ENCODE peak calls at places on chromosomes 16 and 17, in eight cellular contexts. One of them, this sample, is unnamed.

GRCh38 chr17:77316191-77316641 is 175.4 kb downstream of the SEC14L1 start:
- DNase-seq in stimulated activated CD4-positive, alpha-beta T cell treated with anti-CD3 and anti-CD28 coated beads, Interleukin-12 subunit alpha, Interleukin-12 subunit beta, amount 100 ng/mL, for 48 hours: no peak
- DNase-seq in cardiac septum: peak
- DNase-seq in NCI-H460: no peak
- DNase-seq in Kasumi-1: no peak
- DNase-seq in iris pigment epithelial cell: peak
- DNase-seq in T-helper 2 cell: no peak
- DNase-seq in uterus: peak
- DNase-seq in this sample: peak

GRCh38 chr17:35299108-35299507 is 56.2 kb downstream of the SLFN5 start:
- DNase-seq in stimulated activated CD4-positive, alpha-beta T cell treated with anti-CD3 and anti-CD28 coated beads, Interleukin-12 subunit alpha, Interleukin-12 subunit beta, amount 100 ng/mL, for 48 hours: no peak
- DNase-seq in cardiac septum: no peak
- DNase-seq in NCI-H460: no peak
- DNase-seq in Kasumi-1: no peak
- DNase-seq in iris pigment epithelial cell: no peak
- DNase-seq in T-helper 2 cell: no peak
- DNase-seq in uterus: no peak
- DNase-seq in this sample: no peak

GRCh38 chr16:1018447-1018846 is 36.9 kb downstream of the SOX8 start:
- DNase-seq in stimulated activated CD4-positive, alpha-beta T cell treated with anti-CD3 and anti-CD28 coated beads, Interleukin-12 subunit alpha, Interleukin-12 subunit beta, amount 100 ng/mL, for 48 hours: no peak
- DNase-seq in cardiac septum: no peak
- DNase-seq in NCI-H460: no peak
- DNase-seq in Kasumi-1: no peak
- DNase-seq in iris pigment epithelial cell: no peak
- DNase-seq in T-helper 2 cell: no peak
- DNase-seq in uterus: no peak
- DNase-seq in this sample: no peak

GRCh38 chr16:783404-784161 is 4.6 kb downstream of the RPUSD1 start:
- DNase-seq in stimulated activated CD4-positive, alpha-beta T cell treated with anti-CD3 and anti-CD28 coated beads, Interleukin-12 subunit alpha, Interleukin-12 subunit beta, amount 100 ng/mL, for 48 hours: no peak
- DNase-seq in cardiac septum: no peak
- DNase-seq in NCI-H460: no peak
- DNase-seq in Kasumi-1: no peak
- DNase-seq in iris pigment epithelial cell: no peak
- DNase-seq in T-helper 2 cell: no peak
- DNase-seq in uterus: peak
- DNase-seq in this sample: no peak

GRCh38 chr16:27639588-27640276 is 89.8 kb downstream of the KATNIP start:
- DNase-seq in stimulated activated CD4-positive, alpha-beta T cell treated with anti-CD3 and anti-CD28 coated beads, Interleukin-12 subunit alpha, Interleukin-12 subunit beta, amount 100 ng/mL, for 48 hours: peak
- DNase-seq in cardiac septum: no peak
- DNase-seq in NCI-H460: peak
- DNase-seq in Kasumi-1: peak
- DNase-seq in iris pigment epithelial cell: peak
- DNase-seq in T-helper 2 cell: no peak
- DNase-seq in uterus: no peak
- DNase-seq in this sample: no peak

GRCh38 chr16:48949636-48950035 is 332.0 kb downstream of the CBLN1 start:
- DNase-seq in stimulated activated CD4-positive, alpha-beta T cell treated with anti-CD3 and anti-CD28 coated beads, Interleukin-12 subunit alpha, Interleukin-12 subunit beta, amount 100 ng/mL, for 48 hours: no peak
- DNase-seq in cardiac septum: no peak
- DNase-seq in NCI-H460: no peak
- DNase-seq in Kasumi-1: no peak
- DNase-seq in iris pigment epithelial cell: no peak
- DNase-seq in T-helper 2 cell: no peak
- DNase-seq in uterus: no peak
- DNase-seq in this sample: no peak

GRCh38 chr17:73394523-73395450 is 83.0 kb upstream of the CDC42EP4 start:
- DNase-seq in stimulated activated CD4-positive, alpha-beta T cell treated with anti-CD3 and anti-CD28 coated beads, Interleukin-12 subunit alpha, Interleukin-12 subunit beta, amount 100 ng/mL, for 48 hours: no peak
- DNase-seq in cardiac septum: no peak
- DNase-seq in NCI-H460: no peak
- DNase-seq in Kasumi-1: no peak
- DNase-seq in iris pigment epithelial cell: no peak
- DNase-seq in T-helper 2 cell: no peak
- DNase-seq in uterus: no peak
- DNase-seq in this sample: no peak

GRCh38 chr17:17440938-17441730 is 35.7 kb upstream of the MED9 start:
- DNase-seq in stimulated activated CD4-positive, alpha-beta T cell treated with anti-CD3 and anti-CD28 coated beads, Interleukin-12 subunit alpha, Interleukin-12 subunit beta, amount 100 ng/mL, for 48 hours: no peak
- DNase-seq in cardiac septum: no peak
- DNase-seq in NCI-H460: no peak
- DNase-seq in Kasumi-1: no peak
- DNase-seq in iris pigment epithelial cell: no peak
- DNase-seq in T-helper 2 cell: no peak
- DNase-seq in uterus: no peak
- DNase-seq in this sample: no peak

GRCh38 chr17:66551839-66552238 is 249.4 kb downstream of the PRKCA start:
- DNase-seq in stimulated activated CD4-positive, alpha-beta T cell treated with anti-CD3 and anti-CD28 coated beads, Interleukin-12 subunit alpha, Interleukin-12 subunit beta, amount 100 ng/mL, for 48 hours: no peak
- DNase-seq in cardiac septum: no peak
- DNase-seq in NCI-H460: no peak
- DNase-seq in Kasumi-1: no peak
- DNase-seq in iris pigment epithelial cell: no peak
- DNase-seq in T-helper 2 cell: no peak
- DNase-seq in uterus: no peak
- DNase-seq in this sample: no peak

GRCh38 chr16:30867747-30868146 is 26.1 kb downstream of the BCL7C start:
- DNase-seq in stimulated activated CD4-positive, alpha-beta T cell treated with anti-CD3 and anti-CD28 coated beads, Interleukin-12 subunit alpha, Interleukin-12 subunit beta, amount 100 ng/mL, for 48 hours: no peak
- DNase-seq in cardiac septum: no peak
- DNase-seq in NCI-H460: no peak
- DNase-seq in Kasumi-1: peak
- DNase-seq in iris pigment epithelial cell: peak
- DNase-seq in T-helper 2 cell: no peak
- DNase-seq in uterus: no peak
- DNase-seq in this sample: no peak

GRCh38 chr17:2468270-2468669 is 43.4 kb downstream of the METTL16 start:
- DNase-seq in stimulated activated CD4-positive, alpha-beta T cell treated with anti-CD3 and anti-CD28 coated beads, Interleukin-12 subunit alpha, Interleukin-12 subunit beta, amount 100 ng/mL, for 48 hours: no peak
- DNase-seq in cardiac septum: no peak
- DNase-seq in NCI-H460: no peak
- DNase-seq in Kasumi-1: no peak
- DNase-seq in iris pigment epithelial cell: peak
- DNase-seq in T-helper 2 cell: no peak
- DNase-seq in uterus: no peak
- DNase-seq in this sample: no peak

GRCh38 chr17:28901866-28902818 is 737 bp downstream of the DHRS13 start:
- DNase-seq in stimulated activated CD4-positive, alpha-beta T cell treated with anti-CD3 and anti-CD28 coated beads, Interleukin-12 subunit alpha, Interleukin-12 subunit beta, amount 100 ng/mL, for 48 hours: no peak
- DNase-seq in cardiac septum: no peak
- DNase-seq in NCI-H460: no peak
- DNase-seq in Kasumi-1: peak
- DNase-seq in iris pigment epithelial cell: no peak
- DNase-seq in T-helper 2 cell: peak
- DNase-seq in uterus: peak
- DNase-seq in this sample: no peak

GRCh38 chr17:77501101-77501566 is 360.4 kb downstream of the SEC14L1 start:
- DNase-seq in stimulated activated CD4-positive, alpha-beta T cell treated with anti-CD3 and anti-CD28 coated beads, Interleukin-12 subunit alpha, Interleukin-12 subunit beta, amount 100 ng/mL, for 48 hours: no peak
- DNase-seq in cardiac septum: peak
- DNase-seq in NCI-H460: no peak
- DNase-seq in Kasumi-1: peak
- DNase-seq in iris pigment epithelial cell: no peak
- DNase-seq in T-helper 2 cell: no peak
- DNase-seq in uterus: peak
- DNase-seq in this sample: no peak

GRCh38 chr16:86566601-86566965 is at the start of gene FOXC2:
- DNase-seq in stimulated activated CD4-positive, alpha-beta T cell treated with anti-CD3 and anti-CD28 coated beads, Interleukin-12 subunit alpha, Interleukin-12 subunit beta, amount 100 ng/mL, for 48 hours: peak
- DNase-seq in cardiac septum: peak
- DNase-seq in NCI-H460: no peak
- DNase-seq in Kasumi-1: no peak
- DNase-seq in iris pigment epithelial cell: peak
- DNase-seq in T-helper 2 cell: no peak
- DNase-seq in uterus: peak
- DNase-seq in this sample: peak

GRCh38 chr16:11245988-11246387 is 10.0 kb downstream of the SOCS1 start:
- DNase-seq in stimulated activated CD4-positive, alpha-beta T cell treated with anti-CD3 and anti-CD28 coated beads, Interleukin-12 subunit alpha, Interleukin-12 subunit beta, amount 100 ng/mL, for 48 hours: no peak
- DNase-seq in cardiac septum: no peak
- DNase-seq in NCI-H460: no peak
- DNase-seq in Kasumi-1: no peak
- DNase-seq in iris pigment epithelial cell: no peak
- DNase-seq in T-helper 2 cell: no peak
- DNase-seq in uterus: no peak
- DNase-seq in this sample: no peak

GRCh38 chr17:69466451-69466850 is 52.0 kb downstream of the MAP2K6 start:
- DNase-seq in stimulated activated CD4-positive, alpha-beta T cell treated with anti-CD3 and anti-CD28 coated beads, Interleukin-12 subunit alpha, Interleukin-12 subunit beta, amount 100 ng/mL, for 48 hours: no peak
- DNase-seq in cardiac septum: no peak
- DNase-seq in NCI-H460: no peak
- DNase-seq in Kasumi-1: no peak
- DNase-seq in iris pigment epithelial cell: no peak
- DNase-seq in T-helper 2 cell: no peak
- DNase-seq in uterus: no peak
- DNase-seq in this sample: no peak

GRCh38 chr17:70767102-70767701 is 597.9 kb downstream of the KCNJ2 start:
- DNase-seq in stimulated activated CD4-positive, alpha-beta T cell treated with anti-CD3 and anti-CD28 coated beads, Interleukin-12 subunit alpha, Interleukin-12 subunit beta, amount 100 ng/mL, for 48 hours: no peak
- DNase-seq in cardiac septum: no peak
- DNase-seq in NCI-H460: peak
- DNase-seq in Kasumi-1: peak
- DNase-seq in iris pigment epithelial cell: peak
- DNase-seq in T-helper 2 cell: no peak
- DNase-seq in uterus: no peak
- DNase-seq in this sample: no peak

GRCh38 chr16:59535298-59535697 is 801.2 kb upstream of the GOT2 start:
- DNase-seq in stimulated activated CD4-positive, alpha-beta T cell treated with anti-CD3 and anti-CD28 coated beads, Interleukin-12 subunit alpha, Interleukin-12 subunit beta, amount 100 ng/mL, for 48 hours: no peak
- DNase-seq in cardiac septum: no peak
- DNase-seq in NCI-H460: no peak
- DNase-seq in Kasumi-1: no peak
- DNase-seq in iris pigment epithelial cell: no peak
- DNase-seq in T-helper 2 cell: no peak
- DNase-seq in uterus: no peak
- DNase-seq in this sample: no peak

GRCh38 chr16:89363621-89364393 is 126.6 kb downstream of the ANKRD11 start:
- DNase-seq in stimulated activated CD4-positive, alpha-beta T cell treated with anti-CD3 and anti-CD28 coated beads, Interleukin-12 subunit alpha, Interleukin-12 subunit beta, amount 100 ng/mL, for 48 hours: no peak
- DNase-seq in cardiac septum: no peak
- DNase-seq in NCI-H460: no peak
- DNase-seq in Kasumi-1: peak
- DNase-seq in iris pigment epithelial cell: peak
- DNase-seq in T-helper 2 cell: no peak
- DNase-seq in uterus: no peak
- DNase-seq in this sample: no peak

GRCh38 chr17:50147841-50148225 is 2.6 kb downstream of the PPP1R9B start:
- DNase-seq in stimulated activated CD4-positive, alpha-beta T cell treated with anti-CD3 and anti-CD28 coated beads, Interleukin-12 subunit alpha, Interleukin-12 subunit beta, amount 100 ng/mL, for 48 hours: no peak
- DNase-seq in cardiac septum: no peak
- DNase-seq in NCI-H460: no peak
- DNase-seq in Kasumi-1: no peak
- DNase-seq in iris pigment epithelial cell: no peak
- DNase-seq in T-helper 2 cell: no peak
- DNase-seq in uterus: no peak
- DNase-seq in this sample: no peak

GRCh38 chr16:31428277-31428597 is at the start of gene COX6A2:
- DNase-seq in stimulated activated CD4-positive, alpha-beta T cell treated with anti-CD3 and anti-CD28 coated beads, Interleukin-12 subunit alpha, Interleukin-12 subunit beta, amount 100 ng/mL, for 48 hours: no peak
- DNase-seq in cardiac septum: no peak
- DNase-seq in NCI-H460: no peak
- DNase-seq in Kasumi-1: no peak
- DNase-seq in iris pigment epithelial cell: no peak
- DNase-seq in T-helper 2 cell: no peak
- DNase-seq in uterus: no peak
- DNase-seq in this sample: no peak

GRCh38 chr17:7019839-7020519 is 2.9 kb upstream of the BCL6B start:
- DNase-seq in stimulated activated CD4-positive, alpha-beta T cell treated with anti-CD3 and anti-CD28 coated beads, Interleukin-12 subunit alpha, Interleukin-12 subunit beta, amount 100 ng/mL, for 48 hours: no peak
- DNase-seq in cardiac septum: peak
- DNase-seq in NCI-H460: no peak
- DNase-seq in Kasumi-1: peak
- DNase-seq in iris pigment epithelial cell: no peak
- DNase-seq in T-helper 2 cell: no peak
- DNase-seq in uterus: peak
- DNase-seq in this sample: peak

GRCh38 chr17:40542562-40543411 is 22.5 kb downstream of the CCR7 start:
- DNase-seq in stimulated activated CD4-positive, alpha-beta T cell treated with anti-CD3 and anti-CD28 coated beads, Interleukin-12 subunit alpha, Interleukin-12 subunit beta, amount 100 ng/mL, for 48 hours: no peak
- DNase-seq in cardiac septum: peak
- DNase-seq in NCI-H460: no peak
- DNase-seq in Kasumi-1: no peak
- DNase-seq in iris pigment epithelial cell: peak
- DNase-seq in T-helper 2 cell: no peak
- DNase-seq in uterus: peak
- DNase-seq in this sample: peak